ENCODE peak calls at places on chromosomes 3 and 15, in five cellular contexts. One of them, this sample, is unnamed.

GRCh38 chr15:39786444-39787056 is 3.9 kb upstream of the FSIP1 start:
- DNase-seq in left ventricle myocardium inferior: no peak
- DNase-seq in AG10803: peak
- DNase-seq in suprapubic skin: no peak
- DNase-seq in Calu3: peak
- DNase-seq in this sample: peak

GRCh38 chr3:10391391-10391790 is 70.5 kb upstream of the SEC13 start:
- DNase-seq in left ventricle myocardium inferior: no peak
- DNase-seq in AG10803: no peak
- DNase-seq in suprapubic skin: no peak
- DNase-seq in Calu3: no peak
- DNase-seq in this sample: no peak

GRCh38 chr3:31831526-31832034 is 149.5 kb downstream of the OSBPL10 start:
- DNase-seq in left ventricle myocardium inferior: no peak
- DNase-seq in AG10803: no peak
- DNase-seq in suprapubic skin: no peak
- DNase-seq in Calu3: no peak
- DNase-seq in this sample: no peak

GRCh38 chr3:53837331-53837730 is 8.9 kb downstream of the CHDH start:
- DNase-seq in left ventricle myocardium inferior: no peak
- DNase-seq in AG10803: no peak
- DNase-seq in suprapubic skin: peak
- DNase-seq in Calu3: no peak
- DNase-seq in this sample: no peak

GRCh38 chr15:89575146-89575655 is at the start of gene TICRR:
- DNase-seq in left ventricle myocardium inferior: peak
- DNase-seq in AG10803: peak
- DNase-seq in suprapubic skin: peak
- DNase-seq in Calu3: peak
- DNase-seq in this sample: peak

GRCh38 chr15:57923311-57923710 is 142.2 kb downstream of the ALDH1A2 start:
- DNase-seq in left ventricle myocardium inferior: no peak
- DNase-seq in AG10803: peak
- DNase-seq in suprapubic skin: no peak
- DNase-seq in Calu3: no peak
- DNase-seq in this sample: no peak

GRCh38 chr3:158642474-158643210 is 1.7 kb upstream of the GFM1 start:
- DNase-seq in left ventricle myocardium inferior: no peak
- DNase-seq in AG10803: no peak
- DNase-seq in suprapubic skin: no peak
- DNase-seq in Calu3: no peak
- DNase-seq in this sample: no peak

GRCh38 chr15:59292393-59292792 is 80.3 kb downstream of the MYO1E start:
- DNase-seq in left ventricle myocardium inferior: no peak
- DNase-seq in AG10803: peak
- DNase-seq in suprapubic skin: no peak
- DNase-seq in Calu3: peak
- DNase-seq in this sample: no peak

GRCh38 chr15:66651913-66652642 is 50.0 kb upstream of the SMAD6 start:
- DNase-seq in left ventricle myocardium inferior: no peak
- DNase-seq in AG10803: no peak
- DNase-seq in suprapubic skin: no peak
- DNase-seq in Calu3: no peak
- DNase-seq in this sample: no peak

DNA sequence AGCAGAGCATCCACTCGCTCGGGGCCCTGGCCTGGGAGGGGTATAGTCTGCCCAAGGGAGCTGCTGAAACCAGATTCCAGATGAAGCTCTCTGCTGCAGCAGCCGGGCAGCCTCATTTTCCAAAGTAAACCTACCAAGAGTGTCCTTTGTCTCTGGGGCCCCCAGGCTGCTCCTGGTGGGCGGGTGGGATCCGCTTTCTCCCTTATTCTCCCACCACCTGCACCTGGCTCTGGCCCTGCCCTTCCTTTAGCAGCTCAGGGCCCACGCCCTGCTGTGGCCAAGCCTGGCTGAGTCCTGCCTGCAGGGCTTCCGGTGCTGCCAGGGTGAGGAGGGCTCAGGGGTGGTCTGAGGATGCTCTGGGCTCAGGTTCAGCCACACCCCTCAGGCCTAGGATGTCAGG is 13.0 kb downstream of the SCN5A start:
- DNase-seq in left ventricle myocardium inferior: no peak
- DNase-seq in AG10803: no peak
- DNase-seq in suprapubic skin: no peak
- DNase-seq in Calu3: no peak
- DNase-seq in this sample: no peak
- TF ChIP-seq CTCF in left ventricle myocardium inferior: no peak
- TF ChIP-seq CTCF in AG10803: no peak
- TF ChIP-seq CTCF in suprapubic skin: no peak
- TF ChIP-seq CTCF in Calu3: no peak
- TF ChIP-seq CTCF in this sample: no peak

DNA sequence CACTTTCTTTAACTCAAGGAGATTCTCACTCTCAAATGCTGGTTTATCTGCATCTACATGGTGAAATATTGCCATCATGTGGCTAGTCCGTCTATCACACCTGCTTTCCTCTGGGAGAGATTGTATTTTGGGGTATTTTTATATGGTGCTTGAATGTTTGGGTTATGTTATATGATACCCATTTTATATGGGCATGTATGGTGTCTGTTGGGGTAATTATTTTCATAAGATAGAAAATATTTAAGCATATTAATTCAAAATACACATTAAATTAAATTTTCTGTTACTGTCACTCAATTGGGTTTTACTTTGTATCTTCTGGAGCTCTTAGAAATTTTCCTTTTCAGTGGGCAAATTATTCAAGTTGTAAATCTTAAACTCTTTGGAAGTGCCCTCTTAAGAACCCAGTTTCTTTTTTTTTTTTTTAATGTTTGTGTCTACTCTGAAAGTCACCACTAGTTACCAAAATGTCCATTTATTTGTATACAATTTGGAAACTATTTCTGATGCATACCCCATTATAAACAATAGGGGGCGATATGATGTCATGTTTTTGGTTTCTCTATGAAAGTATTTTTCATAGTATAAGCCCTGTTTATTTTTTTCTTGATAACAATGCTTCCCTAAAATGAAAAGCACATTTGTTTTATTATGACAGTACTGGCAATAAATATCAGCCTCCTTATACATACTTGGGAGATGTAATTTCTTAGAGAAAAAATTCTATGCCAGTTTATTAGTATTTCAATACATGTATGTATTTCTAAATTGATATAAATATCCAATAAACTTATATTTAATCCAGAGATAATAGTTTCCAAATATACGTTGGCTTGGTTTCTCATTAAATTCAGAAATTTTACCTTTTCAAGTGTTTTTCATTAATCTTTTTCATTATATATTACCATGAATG is 36.1 kb upstream of the PLSCR5 start:
- DNase-seq in left ventricle myocardium inferior: no peak
- DNase-seq in AG10803: peak
- DNase-seq in suprapubic skin: no peak
- DNase-seq in Calu3: peak
- DNase-seq in this sample: peak
- TF ChIP-seq CTCF in left ventricle myocardium inferior: peak
- TF ChIP-seq CTCF in AG10803: peak
- TF ChIP-seq CTCF in suprapubic skin: peak
- TF ChIP-seq CTCF in Calu3: peak
- TF ChIP-seq CTCF in this sample: peak

GRCh38 chr3:195446359-195446758 is 3.5 kb upstream of the ACAP2 start:
- DNase-seq in left ventricle myocardium inferior: no peak
- DNase-seq in AG10803: no peak
- DNase-seq in suprapubic skin: no peak
- DNase-seq in Calu3: no peak
- DNase-seq in this sample: no peak
- TF ChIP-seq CTCF in left ventricle myocardium inferior: no peak
- TF ChIP-seq CTCF in AG10803: no peak
- TF ChIP-seq CTCF in suprapubic skin: no peak
- TF ChIP-seq CTCF in Calu3: no peak
- TF ChIP-seq CTCF in this sample: no peak

GRCh38 chr15:38545179-38545578 is 19.4 kb downstream of the RASGRP1 start:
- DNase-seq in left ventricle myocardium inferior: no peak
- DNase-seq in AG10803: no peak
- DNase-seq in suprapubic skin: no peak
- DNase-seq in Calu3: no peak
- DNase-seq in this sample: peak
- TF ChIP-seq CTCF in left ventricle myocardium inferior: no peak
- TF ChIP-seq CTCF in AG10803: no peak
- TF ChIP-seq CTCF in suprapubic skin: no peak
- TF ChIP-seq CTCF in Calu3: no peak
- TF ChIP-seq CTCF in this sample: peak

GRCh38 chr3:116517308-116517707 is 72.0 kb upstream of the LSAMP start:
- DNase-seq in left ventricle myocardium inferior: no peak
- DNase-seq in AG10803: peak
- DNase-seq in suprapubic skin: no peak
- DNase-seq in Calu3: peak
- DNase-seq in this sample: no peak
- TF ChIP-seq CTCF in left ventricle myocardium inferior: no peak
- TF ChIP-seq CTCF in AG10803: peak
- TF ChIP-seq CTCF in suprapubic skin: no peak
- TF ChIP-seq CTCF in Calu3: no peak
- TF ChIP-seq CTCF in this sample: peak

This sample was measured in HFFc6.